ENCODE peak calls at places on chromosome 13, in six cellular contexts. P is glutamatergic neuron, C is DMS153, A is retina, G is EL, L is mucosa of descending colon. V is an unnamed sample.

GRCh38 chr13:36193151-36193855 is 21.1 kb downstream of the SOHLH2 start:
- DNase-seq in G (peak; percentile 42), C (no peak), P (no peak), L (no peak), A (peak; percentile 42), V (no peak)

GRCh38 chr13:21365574-21365973 is 93.5 kb downstream of the ZDHHC20 start:
- DNase-seq in P (no peak), L (no peak), G (no peak), A (no peak), C (no peak), V (no peak)

GRCh38 chr13:95145587-95145986 is 155.7 kb downstream of the ABCC4 start:
- DNase-seq in G (no peak), L (no peak), A (no peak), P (no peak), C (no peak), V (no peak)

GRCh38 chr13:26037302-26037701 is 14.5 kb downstream of the SHISA2 start:
- DNase-seq in P (peak; percentile 72), G (no peak), L (no peak), A (no peak), C (no peak), V (no peak)

GRCh38 chr13:99931462-99931861 is 40.1 kb downstream of the ZIC5 start:
- DNase-seq in C (peak; percentile 67), L (no peak), A (no peak), P (no peak), G (no peak), V (no peak)

GRCh38 chr13:59728896-59729545 is 434.7 kb downstream of the DIAPH3 start:
- DNase-seq in C (no peak), L (no peak), G (no peak), A (no peak), P (no peak), V (no peak)

GRCh38 chr13:39892731-39893293 is 237.3 kb downstream of the COG6 start:
- DNase-seq in P (no peak), C (no peak), A (no peak), G (no peak), L (no peak), V (peak; percentile 68)

GRCh38 chr13:62960723-62961122 is 1545.1 kb upstream of the PCDH20 start:
- DNase-seq in G (no peak), C (no peak), A (no peak), L (no peak), P (no peak), V (no peak)

GRCh38 chr13:110230661-110231347 is 76.2 kb downstream of the COL4A1 start:
- DNase-seq in P (no peak), G (no peak), L (peak; percentile 57), C (peak; percentile 11), A (no peak), V (no peak)

GRCh38 chr13:102696465-102696864 is 1.6 kb upstream of the METTL21C start:
- DNase-seq in C (no peak), G (no peak), P (no peak), L (no peak), A (no peak), V (no peak)

GRCh38 chr13:109963384-109963783 is 177.0 kb upstream of the IRS2 start:
- DNase-seq in C (no peak), P (no peak), A (no peak), G (no peak), L (no peak), V (no peak)

GRCh38 chr13:40315416-40316064 is 350.9 kb downstream of the FOXO1 start:
- DNase-seq in L (no peak), A (no peak), C (no peak), P (no peak), G (no peak), V (no peak)